ENCODE peak calls at places on chromosome 18, in four cellular contexts. B is HCT116, V is lower leg skin, M is A549. X is an unnamed sample.

GRCh38 chr18:72672364-72673151 is 128.4 kb upstream of the CBLN2 start:
- DNase-seq in V (no peak), B (no peak), M (peak; percentile 36), X (peak; percentile 51)

GRCh38 chr18:7567487-7568425 is 640 bp downstream of the PTPRM start:
- DNase-seq in V (peak; percentile 34), B (no peak), M (peak; percentile 51), X (no peak)

GRCh38 chr18:5628512-5629255 is 84.9 kb upstream of the EPB41L3 start:
- DNase-seq in V (no peak), B (no peak), M (peak; percentile 14), X (no peak)

GRCh38 chr18:46761054-46761769 is 4.4 kb upstream of the ST8SIA5 start:
- DNase-seq in B (no peak), V (no peak), M (no peak), X (no peak)

GRCh38 chr18:22391571-22392359 is 25.9 kb downstream of the CTAGE1 start:
- DNase-seq in B (no peak), V (no peak), M (peak; percentile 23), X (no peak)

GRCh38 chr18:46471809-46472498 is 185.1 kb downstream of the LOXHD1 start:
- DNase-seq in B (no peak), M (no peak), V (no peak), X (no peak)

GRCh38 chr18:3261393-3262233 is at the start of gene MYL12B:
- DNase-seq in B (peak; percentile 62), M (peak; percentile 82), V (peak; percentile 71), X (peak; percentile 91)

GRCh38 chr18:11987527-11987926 is 6.2 kb downstream of the IMPA2 start:
- DNase-seq in M (peak; percentile 26), B (no peak), V (no peak), X (peak; percentile 72)

GRCh38 chr18:64119916-64120315 is 29.0 kb downstream of the LINC00305 start:
- DNase-seq in M (peak; percentile 4), B (no peak), V (no peak), X (peak; percentile 7)

GRCh38 chr18:76801567-76802505 is 20.5 kb upstream of the ZNF236 start:
- DNase-seq in B (no peak), M (peak; percentile 49), V (no peak), X (peak; percentile 70)

GRCh38 chr18:58393295-58393694 is 235.6 kb downstream of the ALPK2 start:
- DNase-seq in V (no peak), B (no peak), M (no peak), X (no peak)

GRCh38 chr18:73728657-73729056 is 419.0 kb downstream of the FBXO15 start:
- DNase-seq in M (no peak), V (no peak), B (no peak), X (no peak)

GRCh38 chr18:68520406-68521075 is 194.4 kb downstream of the TMX3 start:
- DNase-seq in B (no peak), M (no peak), V (no peak), X (no peak)

GRCh38 chr18:35730738-35731370 is 149.3 kb downstream of the GALNT1 start:
- DNase-seq in V (no peak), M (no peak), B (no peak), X (peak; percentile 32)

GRCh38 chr18:23924813-23925212 is 89.7 kb upstream of the TTC39C start:
- DNase-seq in B (no peak), M (no peak), V (no peak), X (no peak)

GRCh38 chr18:79203017-79203605 is 133.9 kb downstream of the ATP9B start:
- DNase-seq in V (no peak), M (no peak), B (peak; percentile 82), X (no peak)

GRCh38 chr18:49901862-49902340 is 88.6 kb upstream of the ACAA2 start:
- DNase-seq in V (no peak), M (no peak), B (no peak), X (no peak)

GRCh38 chr18:6327895-6328623 is 86.7 kb downstream of the L3MBTL4 start:
- DNase-seq in V (no peak), M (no peak), B (no peak), X (no peak)

GRCh38 chr18:73563345-73563744 is 584.3 kb downstream of the FBXO15 start:
- DNase-seq in M (no peak), V (no peak), B (no peak), X (no peak)

GRCh38 chr18:73944715-73945114 is 202.9 kb downstream of the FBXO15 start:
- DNase-seq in M (no peak), B (no peak), V (no peak), X (no peak)

GRCh38 chr18:62018034-62018760 is 125.4 kb upstream of the RNF152 start:
- DNase-seq in M (no peak), B (no peak), V (peak; percentile 21), X (no peak)
- TF ChIP-seq POLR2A in M (no peak), B (no peak), V (no peak), X (no peak)

DNA sequence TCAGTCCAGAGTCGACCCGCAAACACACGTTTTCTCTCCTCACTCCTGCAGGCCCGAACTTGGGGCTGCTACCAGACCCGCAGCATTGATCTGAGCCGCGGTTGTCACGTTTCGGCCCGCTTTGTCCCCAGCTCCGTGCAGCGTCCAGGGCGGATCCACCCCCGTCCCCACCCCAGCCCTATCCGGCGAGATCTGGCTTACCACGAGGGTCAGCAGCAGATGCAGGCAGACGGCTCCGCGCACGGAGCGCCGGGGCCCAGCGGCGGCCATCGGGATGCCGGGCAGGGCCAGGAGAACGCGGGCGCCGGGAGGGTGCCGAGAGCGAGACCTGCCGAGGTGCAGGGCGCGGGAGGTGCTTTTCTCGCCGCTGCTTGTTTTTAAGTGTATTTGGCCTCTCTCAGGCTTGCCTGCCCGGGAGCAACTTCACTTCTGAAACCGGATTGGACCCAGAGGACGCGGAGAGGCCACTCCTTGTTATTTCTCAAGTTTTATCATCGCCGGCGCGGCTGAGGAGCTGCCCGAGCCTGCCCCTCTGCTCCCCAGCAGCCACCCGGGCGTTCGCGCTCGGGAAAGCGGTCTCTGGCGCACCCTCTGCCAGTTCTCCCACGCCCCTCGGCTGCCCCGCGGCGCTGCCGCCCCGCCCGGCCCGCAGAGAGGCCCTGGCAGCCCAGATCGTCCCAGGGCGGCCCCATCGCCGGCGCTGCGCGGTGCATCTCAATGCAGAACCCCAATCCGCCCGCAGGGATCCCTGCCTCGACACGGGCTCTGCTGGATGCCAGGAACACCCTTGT is at the start of gene DSC3:
- DNase-seq in V (peak; percentile 74), B (no peak), M (peak; percentile 39), X (peak; percentile 49)
- H3K4me3 ChIP-seq in V (peak within 1 kb of the TSS; percentile 46), B (peak within 1 kb of the TSS; percentile 48), M (peak within 1 kb of the TSS; percentile 45), X (peak within 1 kb of the TSS; percentile 34)

DNA sequence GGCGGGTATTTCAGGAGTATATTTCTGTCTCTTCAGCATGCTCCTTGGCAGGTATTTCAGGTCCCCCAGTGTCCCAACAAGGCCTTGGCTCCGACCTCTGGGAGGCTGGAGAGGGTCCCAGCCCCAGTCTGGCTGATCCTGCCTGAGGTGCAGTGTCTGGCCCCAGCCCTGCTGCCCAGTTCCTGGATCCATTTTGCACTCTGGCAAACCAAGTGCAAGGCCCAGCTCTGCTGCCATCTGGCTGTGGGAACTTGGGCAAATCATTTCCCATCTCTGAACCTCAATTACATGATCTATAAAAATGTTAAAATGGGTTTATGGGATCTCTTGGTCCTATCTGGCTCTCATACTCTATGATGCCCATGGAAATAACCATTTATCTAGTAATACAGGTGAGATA is 63.6 kb downstream of the ZBTB7C start:
- DNase-seq in M (peak; percentile 16), B (peak; percentile 12), V (no peak), X (peak; percentile 24)
- TF ChIP-seq CTCF in M (peak; percentile 34), B (peak; percentile 72), V (no peak), X (no peak)

DNA sequence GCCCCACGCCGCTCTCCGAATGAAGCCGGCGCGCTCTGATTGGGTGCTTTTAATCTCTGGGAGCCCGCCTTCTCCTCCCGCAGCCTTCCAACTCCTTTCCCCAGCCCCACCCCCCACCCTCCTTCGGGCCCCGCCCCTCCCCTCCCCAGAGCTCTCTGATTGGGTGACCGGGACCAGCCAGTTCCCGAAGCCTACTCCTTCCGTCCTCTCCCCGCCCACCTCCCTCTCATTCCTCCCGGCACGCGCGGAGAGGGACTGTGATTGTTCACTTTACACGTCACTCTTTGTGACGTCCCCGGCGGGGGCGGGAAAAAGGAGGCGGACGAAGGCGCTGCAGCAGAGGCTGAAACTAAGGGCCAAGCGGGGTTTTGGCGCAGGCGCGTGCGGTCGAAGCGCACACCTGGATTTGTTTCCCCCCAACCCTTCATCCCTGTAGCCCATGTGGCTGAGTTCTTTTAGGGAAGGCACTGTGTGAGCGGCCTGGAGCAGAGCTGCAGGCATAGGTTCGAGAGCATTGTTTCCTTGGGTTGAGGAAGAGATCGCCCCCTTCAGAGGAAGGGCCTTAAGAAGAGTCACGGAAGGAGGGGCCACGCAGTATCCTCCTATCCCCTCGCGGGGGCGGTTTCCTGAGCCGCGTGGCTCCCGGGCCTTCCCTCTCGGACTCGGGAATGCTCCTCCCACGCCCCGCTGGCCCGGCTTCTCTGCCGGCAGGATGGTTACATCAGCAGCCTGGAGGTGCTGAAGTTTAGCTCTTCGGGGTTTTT is at the start of gene MEX3C:
- DNase-seq in V (peak; percentile 99), B (peak; percentile 97), M (peak; percentile 98), X (peak; percentile 98)
- TF ChIP-seq POLR2A in V (no peak), B (peak; percentile 84), M (peak; percentile 78), X (peak; percentile 42)